ENCODE peak calls at places on chromosomes 2 and 18, in seven cellular contexts. One of them, this sample, is unnamed.

GRCh38 chr2:200405599-200406298 is 99.3 kb downstream of the SPATS2L start:
- DNase-seq in non-pigmented ciliary epithelial cell: peak
- DNase-seq in stimulated activated CD4-positive, alpha-beta T cell treated with anti-CD3 and anti-CD28 coated beads, Interleukin-12 subunit alpha, Interleukin-12 subunit beta, amount 100 ng/mL, for 4 hours: no peak
- DNase-seq in GM23338: no peak
- DNase-seq in RPMI8226: no peak
- DNase-seq in tibial nerve: no peak
- DNase-seq in heart right ventricle: no peak
- DNase-seq in this sample: no peak

GRCh38 chr2:189261431-189261841 is 81.9 kb upstream of the COL5A2 start:
- DNase-seq in heart right ventricle: no peak
- DNase-seq in RPMI8226: no peak
- DNase-seq in stimulated activated CD4-positive, alpha-beta T cell treated with anti-CD3 and anti-CD28 coated beads, Interleukin-12 subunit alpha, Interleukin-12 subunit beta, amount 100 ng/mL, for 4 hours: no peak
- DNase-seq in tibial nerve: no peak
- DNase-seq in non-pigmented ciliary epithelial cell: no peak
- DNase-seq in GM23338: no peak
- DNase-seq in this sample: no peak

GRCh38 chr2:179927041-179927440 is 65.6 kb upstream of the ZNF385B start:
- DNase-seq in GM23338: no peak
- DNase-seq in heart right ventricle: no peak
- DNase-seq in stimulated activated CD4-positive, alpha-beta T cell treated with anti-CD3 and anti-CD28 coated beads, Interleukin-12 subunit alpha, Interleukin-12 subunit beta, amount 100 ng/mL, for 4 hours: no peak
- DNase-seq in tibial nerve: no peak
- DNase-seq in non-pigmented ciliary epithelial cell: no peak
- DNase-seq in RPMI8226: no peak
- DNase-seq in this sample: no peak

GRCh38 chr2:127067620-127068350 is 39.2 kb downstream of the BIN1 start:
- DNase-seq in RPMI8226: peak
- DNase-seq in tibial nerve: peak
- DNase-seq in GM23338: peak
- DNase-seq in non-pigmented ciliary epithelial cell: no peak
- DNase-seq in stimulated activated CD4-positive, alpha-beta T cell treated with anti-CD3 and anti-CD28 coated beads, Interleukin-12 subunit alpha, Interleukin-12 subunit beta, amount 100 ng/mL, for 4 hours: peak
- DNase-seq in heart right ventricle: peak
- DNase-seq in this sample: peak

GRCh38 chr2:85541753-85542457 is 2.9 kb downstream of the MAT2A start:
- DNase-seq in GM23338: no peak
- DNase-seq in non-pigmented ciliary epithelial cell: no peak
- DNase-seq in tibial nerve: no peak
- DNase-seq in RPMI8226: no peak
- DNase-seq in stimulated activated CD4-positive, alpha-beta T cell treated with anti-CD3 and anti-CD28 coated beads, Interleukin-12 subunit alpha, Interleukin-12 subunit beta, amount 100 ng/mL, for 4 hours: no peak
- DNase-seq in heart right ventricle: no peak
- DNase-seq in this sample: no peak

GRCh38 chr2:105237045-105237765 is 4.3 kb upstream of the GPR45 start:
- DNase-seq in RPMI8226: no peak
- DNase-seq in non-pigmented ciliary epithelial cell: no peak
- DNase-seq in GM23338: no peak
- DNase-seq in tibial nerve: no peak
- DNase-seq in heart right ventricle: no peak
- DNase-seq in stimulated activated CD4-positive, alpha-beta T cell treated with anti-CD3 and anti-CD28 coated beads, Interleukin-12 subunit alpha, Interleukin-12 subunit beta, amount 100 ng/mL, for 4 hours: peak
- DNase-seq in this sample: no peak

GRCh38 chr2:224545884-224546644 is 39.1 kb downstream of the CUL3 start:
- DNase-seq in GM23338: no peak
- DNase-seq in heart right ventricle: no peak
- DNase-seq in stimulated activated CD4-positive, alpha-beta T cell treated with anti-CD3 and anti-CD28 coated beads, Interleukin-12 subunit alpha, Interleukin-12 subunit beta, amount 100 ng/mL, for 4 hours: no peak
- DNase-seq in non-pigmented ciliary epithelial cell: peak
- DNase-seq in tibial nerve: no peak
- DNase-seq in RPMI8226: no peak
- DNase-seq in this sample: no peak

GRCh38 chr2:109126501-109126860 is 2.5 kb upstream of the SH3RF3 start:
- DNase-seq in tibial nerve: no peak
- DNase-seq in non-pigmented ciliary epithelial cell: peak
- DNase-seq in RPMI8226: no peak
- DNase-seq in GM23338: no peak
- DNase-seq in stimulated activated CD4-positive, alpha-beta T cell treated with anti-CD3 and anti-CD28 coated beads, Interleukin-12 subunit alpha, Interleukin-12 subunit beta, amount 100 ng/mL, for 4 hours: no peak
- DNase-seq in heart right ventricle: no peak
- DNase-seq in this sample: peak

GRCh38 chr2:101806123-101806522 is 108.6 kb downstream of the MAP4K4 start:
- DNase-seq in RPMI8226: no peak
- DNase-seq in GM23338: peak
- DNase-seq in tibial nerve: no peak
- DNase-seq in heart right ventricle: no peak
- DNase-seq in stimulated activated CD4-positive, alpha-beta T cell treated with anti-CD3 and anti-CD28 coated beads, Interleukin-12 subunit alpha, Interleukin-12 subunit beta, amount 100 ng/mL, for 4 hours: no peak
- DNase-seq in non-pigmented ciliary epithelial cell: no peak
- DNase-seq in this sample: peak

GRCh38 chr2:224793961-224794360 is 77.8 kb upstream of the CCDC195 start:
- DNase-seq in GM23338: no peak
- DNase-seq in heart right ventricle: peak
- DNase-seq in non-pigmented ciliary epithelial cell: no peak
- DNase-seq in RPMI8226: no peak
- DNase-seq in stimulated activated CD4-positive, alpha-beta T cell treated with anti-CD3 and anti-CD28 coated beads, Interleukin-12 subunit alpha, Interleukin-12 subunit beta, amount 100 ng/mL, for 4 hours: no peak
- DNase-seq in tibial nerve: peak
- DNase-seq in this sample: no peak

GRCh38 chr2:56331810-56332209 is 148.0 kb downstream of the CCDC85A start:
- DNase-seq in stimulated activated CD4-positive, alpha-beta T cell treated with anti-CD3 and anti-CD28 coated beads, Interleukin-12 subunit alpha, Interleukin-12 subunit beta, amount 100 ng/mL, for 4 hours: no peak
- DNase-seq in GM23338: no peak
- DNase-seq in non-pigmented ciliary epithelial cell: no peak
- DNase-seq in RPMI8226: no peak
- DNase-seq in tibial nerve: no peak
- DNase-seq in heart right ventricle: no peak
- DNase-seq in this sample: no peak

GRCh38 chr18:57208056-57208455 is 61.2 kb downstream of the BOD1L2 start:
- DNase-seq in RPMI8226: no peak
- DNase-seq in GM23338: no peak
- DNase-seq in heart right ventricle: no peak
- DNase-seq in tibial nerve: no peak
- DNase-seq in stimulated activated CD4-positive, alpha-beta T cell treated with anti-CD3 and anti-CD28 coated beads, Interleukin-12 subunit alpha, Interleukin-12 subunit beta, amount 100 ng/mL, for 4 hours: no peak
- DNase-seq in non-pigmented ciliary epithelial cell: no peak
- DNase-seq in this sample: no peak

GRCh38 chr2:195407782-195408181 is 249.2 kb upstream of the SLC39A10 start:
- DNase-seq in non-pigmented ciliary epithelial cell: no peak
- DNase-seq in stimulated activated CD4-positive, alpha-beta T cell treated with anti-CD3 and anti-CD28 coated beads, Interleukin-12 subunit alpha, Interleukin-12 subunit beta, amount 100 ng/mL, for 4 hours: no peak
- DNase-seq in GM23338: no peak
- DNase-seq in tibial nerve: no peak
- DNase-seq in heart right ventricle: no peak
- DNase-seq in RPMI8226: no peak
- DNase-seq in this sample: no peak

GRCh38 chr2:174607584-174607983 is 10.0 kb upstream of the WIPF1 start:
- DNase-seq in stimulated activated CD4-positive, alpha-beta T cell treated with anti-CD3 and anti-CD28 coated beads, Interleukin-12 subunit alpha, Interleukin-12 subunit beta, amount 100 ng/mL, for 4 hours: no peak
- DNase-seq in non-pigmented ciliary epithelial cell: no peak
- DNase-seq in GM23338: no peak
- DNase-seq in tibial nerve: no peak
- DNase-seq in heart right ventricle: no peak
- DNase-seq in RPMI8226: no peak
- DNase-seq in this sample: no peak

GRCh38 chr2:17754773-17755425 is 961 bp downstream of the GEN1 start:
- DNase-seq in non-pigmented ciliary epithelial cell: no peak
- DNase-seq in GM23338: no peak
- DNase-seq in tibial nerve: no peak
- DNase-seq in RPMI8226: peak
- DNase-seq in heart right ventricle: no peak
- DNase-seq in stimulated activated CD4-positive, alpha-beta T cell treated with anti-CD3 and anti-CD28 coated beads, Interleukin-12 subunit alpha, Interleukin-12 subunit beta, amount 100 ng/mL, for 4 hours: no peak
- DNase-seq in this sample: no peak

GRCh38 chr2:177217247-177217843 is 4.8 kb downstream of the HNRNPA3 start:
- DNase-seq in tibial nerve: no peak
- DNase-seq in RPMI8226: no peak
- DNase-seq in heart right ventricle: no peak
- DNase-seq in non-pigmented ciliary epithelial cell: no peak
- DNase-seq in GM23338: no peak
- DNase-seq in stimulated activated CD4-positive, alpha-beta T cell treated with anti-CD3 and anti-CD28 coated beads, Interleukin-12 subunit alpha, Interleukin-12 subunit beta, amount 100 ng/mL, for 4 hours: no peak
- DNase-seq in this sample: no peak

GRCh38 chr2:113058411-113058994 is 495 bp upstream of the IL36RN start:
- DNase-seq in GM23338: no peak
- DNase-seq in tibial nerve: no peak
- DNase-seq in stimulated activated CD4-positive, alpha-beta T cell treated with anti-CD3 and anti-CD28 coated beads, Interleukin-12 subunit alpha, Interleukin-12 subunit beta, amount 100 ng/mL, for 4 hours: no peak
- DNase-seq in heart right ventricle: no peak
- DNase-seq in RPMI8226: no peak
- DNase-seq in non-pigmented ciliary epithelial cell: no peak
- DNase-seq in this sample: no peak

GRCh38 chr2:225668606-225669266 is 269.2 kb downstream of the NYAP2 start:
- DNase-seq in tibial nerve: peak
- DNase-seq in GM23338: peak
- DNase-seq in heart right ventricle: peak
- DNase-seq in RPMI8226: peak
- DNase-seq in stimulated activated CD4-positive, alpha-beta T cell treated with anti-CD3 and anti-CD28 coated beads, Interleukin-12 subunit alpha, Interleukin-12 subunit beta, amount 100 ng/mL, for 4 hours: no peak
- DNase-seq in non-pigmented ciliary epithelial cell: peak
- DNase-seq in this sample: peak

GRCh38 chr18:67109535-67109934 is 407.0 kb downstream of the DSEL start:
- DNase-seq in GM23338: no peak
- DNase-seq in non-pigmented ciliary epithelial cell: no peak
- DNase-seq in stimulated activated CD4-positive, alpha-beta T cell treated with anti-CD3 and anti-CD28 coated beads, Interleukin-12 subunit alpha, Interleukin-12 subunit beta, amount 100 ng/mL, for 4 hours: no peak
- DNase-seq in tibial nerve: no peak
- DNase-seq in heart right ventricle: no peak
- DNase-seq in RPMI8226: no peak
- DNase-seq in this sample: no peak

GRCh38 chr2:10246370-10246769 is 56.3 kb upstream of the HPCAL1 start:
- DNase-seq in non-pigmented ciliary epithelial cell: no peak
- DNase-seq in stimulated activated CD4-positive, alpha-beta T cell treated with anti-CD3 and anti-CD28 coated beads, Interleukin-12 subunit alpha, Interleukin-12 subunit beta, amount 100 ng/mL, for 4 hours: no peak
- DNase-seq in heart right ventricle: no peak
- DNase-seq in GM23338: no peak
- DNase-seq in tibial nerve: no peak
- DNase-seq in RPMI8226: no peak
- DNase-seq in this sample: no peak

GRCh38 chr2:235499306-235499812 is 5.5 kb downstream of the AGAP1 start:
- DNase-seq in non-pigmented ciliary epithelial cell: no peak
- DNase-seq in tibial nerve: no peak
- DNase-seq in stimulated activated CD4-positive, alpha-beta T cell treated with anti-CD3 and anti-CD28 coated beads, Interleukin-12 subunit alpha, Interleukin-12 subunit beta, amount 100 ng/mL, for 4 hours: no peak
- DNase-seq in GM23338: no peak
- DNase-seq in heart right ventricle: no peak
- DNase-seq in RPMI8226: peak
- DNase-seq in this sample: no peak

GRCh38 chr2:233350708-233351107 is 3.6 kb upstream of the DGKD start:
- DNase-seq in stimulated activated CD4-positive, alpha-beta T cell treated with anti-CD3 and anti-CD28 coated beads, Interleukin-12 subunit alpha, Interleukin-12 subunit beta, amount 100 ng/mL, for 4 hours: peak
- DNase-seq in non-pigmented ciliary epithelial cell: peak
- DNase-seq in heart right ventricle: no peak
- DNase-seq in RPMI8226: no peak
- DNase-seq in tibial nerve: no peak
- DNase-seq in GM23338: no peak
- DNase-seq in this sample: no peak

GRCh38 chr2:15795426-15795825 is 144.9 kb upstream of the MYCN start:
- DNase-seq in GM23338: no peak
- DNase-seq in non-pigmented ciliary epithelial cell: no peak
- DNase-seq in stimulated activated CD4-positive, alpha-beta T cell treated with anti-CD3 and anti-CD28 coated beads, Interleukin-12 subunit alpha, Interleukin-12 subunit beta, amount 100 ng/mL, for 4 hours: no peak
- DNase-seq in heart right ventricle: peak
- DNase-seq in tibial nerve: peak
- DNase-seq in RPMI8226: no peak
- DNase-seq in this sample: no peak

GRCh38 chr2:33011406-33011805 is 64.7 kb downstream of the LTBP1 start:
- DNase-seq in RPMI8226: no peak
- DNase-seq in stimulated activated CD4-positive, alpha-beta T cell treated with anti-CD3 and anti-CD28 coated beads, Interleukin-12 subunit alpha, Interleukin-12 subunit beta, amount 100 ng/mL, for 4 hours: no peak
- DNase-seq in heart right ventricle: no peak
- DNase-seq in non-pigmented ciliary epithelial cell: no peak
- DNase-seq in GM23338: no peak
- DNase-seq in tibial nerve: no peak
- DNase-seq in this sample: no peak

GRCh38 chr2:72883356-72883962 is 3.7 kb upstream of the SPR start:
- DNase-seq in GM23338: peak
- DNase-seq in tibial nerve: no peak
- DNase-seq in stimulated activated CD4-positive, alpha-beta T cell treated with anti-CD3 and anti-CD28 coated beads, Interleukin-12 subunit alpha, Interleukin-12 subunit beta, amount 100 ng/mL, for 4 hours: peak
- DNase-seq in heart right ventricle: peak
- DNase-seq in non-pigmented ciliary epithelial cell: no peak
- DNase-seq in RPMI8226: peak
- DNase-seq in this sample: peak

GRCh38 chr2:99032786-99033185 is 96.8 kb upstream of the CRACDL start:
- DNase-seq in stimulated activated CD4-positive, alpha-beta T cell treated with anti-CD3 and anti-CD28 coated beads, Interleukin-12 subunit alpha, Interleukin-12 subunit beta, amount 100 ng/mL, for 4 hours: no peak
- DNase-seq in heart right ventricle: no peak
- DNase-seq in GM23338: no peak
- DNase-seq in tibial nerve: no peak
- DNase-seq in non-pigmented ciliary epithelial cell: no peak
- DNase-seq in RPMI8226: no peak
- DNase-seq in this sample: no peak

GRCh38 chr2:40129725-40130124 is 322.2 kb downstream of the SLC8A1 start:
- DNase-seq in RPMI8226: no peak
- DNase-seq in heart right ventricle: peak
- DNase-seq in non-pigmented ciliary epithelial cell: no peak
- DNase-seq in GM23338: no peak
- DNase-seq in stimulated activated CD4-positive, alpha-beta T cell treated with anti-CD3 and anti-CD28 coated beads, Interleukin-12 subunit alpha, Interleukin-12 subunit beta, amount 100 ng/mL, for 4 hours: no peak
- DNase-seq in tibial nerve: no peak
- DNase-seq in this sample: no peak

GRCh38 chr2:174078275-174078674 is 113.1 kb upstream of the SP3 start:
- DNase-seq in non-pigmented ciliary epithelial cell: no peak
- DNase-seq in stimulated activated CD4-positive, alpha-beta T cell treated with anti-CD3 and anti-CD28 coated beads, Interleukin-12 subunit alpha, Interleukin-12 subunit beta, amount 100 ng/mL, for 4 hours: no peak
- DNase-seq in tibial nerve: no peak
- DNase-seq in heart right ventricle: no peak
- DNase-seq in RPMI8226: no peak
- DNase-seq in GM23338: peak
- DNase-seq in this sample: no peak

GRCh38 chr2:26616032-26616863 is 24.9 kb downstream of the CIB4 start:
- DNase-seq in non-pigmented ciliary epithelial cell: no peak
- DNase-seq in heart right ventricle: no peak
- DNase-seq in tibial nerve: no peak
- DNase-seq in stimulated activated CD4-positive, alpha-beta T cell treated with anti-CD3 and anti-CD28 coated beads, Interleukin-12 subunit alpha, Interleukin-12 subunit beta, amount 100 ng/mL, for 4 hours: no peak
- DNase-seq in GM23338: no peak
- DNase-seq in RPMI8226: no peak
- DNase-seq in this sample: no peak

GRCh38 chr2:220783651-220784050 is 788.5 kb downstream of the EPHA4 start:
- DNase-seq in RPMI8226: no peak
- DNase-seq in tibial nerve: no peak
- DNase-seq in GM23338: no peak
- DNase-seq in stimulated activated CD4-positive, alpha-beta T cell treated with anti-CD3 and anti-CD28 coated beads, Interleukin-12 subunit alpha, Interleukin-12 subunit beta, amount 100 ng/mL, for 4 hours: no peak
- DNase-seq in non-pigmented ciliary epithelial cell: no peak
- DNase-seq in heart right ventricle: no peak
- DNase-seq in this sample: no peak

GRCh38 chr2:164662066-164662465 is 40.8 kb upstream of the GRB14 start:
- DNase-seq in non-pigmented ciliary epithelial cell: no peak
- DNase-seq in RPMI8226: no peak
- DNase-seq in tibial nerve: no peak
- DNase-seq in heart right ventricle: no peak
- DNase-seq in GM23338: no peak
- DNase-seq in stimulated activated CD4-positive, alpha-beta T cell treated with anti-CD3 and anti-CD28 coated beads, Interleukin-12 subunit alpha, Interleukin-12 subunit beta, amount 100 ng/mL, for 4 hours: no peak
- DNase-seq in this sample: no peak

GRCh38 chr2:108958632-108959341 is 30.2 kb downstream of the EDAR start:
- DNase-seq in RPMI8226: no peak
- DNase-seq in non-pigmented ciliary epithelial cell: no peak
- DNase-seq in GM23338: no peak
- DNase-seq in stimulated activated CD4-positive, alpha-beta T cell treated with anti-CD3 and anti-CD28 coated beads, Interleukin-12 subunit alpha, Interleukin-12 subunit beta, amount 100 ng/mL, for 4 hours: no peak
- DNase-seq in heart right ventricle: peak
- DNase-seq in tibial nerve: no peak
- DNase-seq in this sample: no peak

GRCh38 chr18:63747006-63747405 is 28.2 kb upstream of the SERPINB7 start:
- DNase-seq in RPMI8226: no peak
- DNase-seq in heart right ventricle: no peak
- DNase-seq in GM23338: no peak
- DNase-seq in stimulated activated CD4-positive, alpha-beta T cell treated with anti-CD3 and anti-CD28 coated beads, Interleukin-12 subunit alpha, Interleukin-12 subunit beta, amount 100 ng/mL, for 4 hours: no peak
- DNase-seq in tibial nerve: no peak
- DNase-seq in non-pigmented ciliary epithelial cell: no peak
- DNase-seq in this sample: no peak

This sample was measured in DND-41.